ENCODE peak calls at places on chromosomes 13 and 19, in seven cellular contexts. U is PC-9; Y is transverse colon; O is gastrocnemius medialis; H is heart left ventricle; L is CD4-positive, alpha-beta memory T cell; W is A673. F is an unnamed sample.

GRCh38 chr19:2048104-2048958 is 2.7 kb downstream of the MKNK2 start:
- DNase-seq in H (no peak), L (no peak), U (no peak), W (no peak), O (peak; percentile 41), Y (no peak), F (no peak)

GRCh38 chr19:44582581-44583265 is 30.6 kb upstream of the IGSF23 start:
- DNase-seq in L (no peak), H (no peak), O (no peak), W (peak; percentile 66), U (no peak), Y (peak; percentile 55), F (peak; percentile 41)

GRCh38 chr19:50500060-50500752 is 10.8 kb downstream of the JOSD2 start:
- DNase-seq in Y (no peak), U (no peak), W (no peak), H (peak; percentile 92), L (no peak), O (peak; percentile 94), F (no peak)

GRCh38 chr13:106468207-106468606 is 67.3 kb downstream of the EFNB2 start:
- DNase-seq in H (peak; percentile 58), O (no peak), Y (no peak), L (no peak), U (no peak), W (no peak), F (no peak)

GRCh38 chr13:44573071-44573470 is 3.1 kb downstream of the TSC22D1 start:
- DNase-seq in U (no peak), O (no peak), H (no peak), L (no peak), W (no peak), Y (no peak), F (no peak)

GRCh38 chr13:66349945-66350344 is 880.2 kb downstream of the PCDH9 start:
- DNase-seq in L (no peak), O (no peak), Y (no peak), W (no peak), H (no peak), U (no peak), F (no peak)

GRCh38 chr19:29781582-29782580 is 29.9 kb upstream of the CCNE1 start:
- DNase-seq in L (no peak), H (no peak), U (no peak), O (no peak), Y (no peak), W (no peak), F (no peak)

GRCh38 chr19:29491491-29491890 is 34.3 kb upstream of the VSTM2B start:
- DNase-seq in W (no peak), Y (no peak), H (no peak), O (no peak), U (no peak), L (no peak), F (no peak)

GRCh38 chr13:110187501-110188161 is 119.3 kb downstream of the COL4A1 start:
- DNase-seq in W (peak; percentile 61), O (no peak), L (no peak), Y (no peak), U (peak; percentile 42), H (peak; percentile 74), F (peak; percentile 96)

GRCh38 chr13:65336916-65337315 is 1893.2 kb downstream of the PCDH9 start:
- DNase-seq in L (no peak), Y (no peak), O (no peak), U (no peak), W (peak; percentile 14), H (no peak), F (no peak)

GRCh38 chr13:42883771-42884170 is 102.4 kb downstream of the FAM216B start:
- DNase-seq in U (no peak), L (no peak), Y (peak; percentile 43), W (no peak), H (no peak), O (peak; percentile 22), F (peak; percentile 76)

GRCh38 chr13:26037302-26037701 is 14.5 kb downstream of the SHISA2 start:
- DNase-seq in U (no peak), Y (no peak), W (peak; percentile 60), L (no peak), H (no peak), O (no peak), F (peak; percentile 43)

GRCh38 chr13:45933203-45934014 is 81.9 kb upstream of the SIAH3 start:
- DNase-seq in O (no peak), Y (no peak), H (no peak), L (no peak), U (no peak), W (no peak), F (no peak)

GRCh38 chr19:7529246-7529600 is 6.3 kb upstream of the PNPLA6 start:
- DNase-seq in U (no peak), L (no peak), H (no peak), W (no peak), Y (no peak), O (no peak), F (no peak)

GRCh38 chr13:111964411-111965035 is 102.4 kb upstream of the SOX1 start:
- DNase-seq in O (no peak), W (no peak), H (no peak), Y (no peak), L (no peak), U (no peak), F (no peak)

GRCh38 chr13:98307744-98308524 is 130.9 kb upstream of the RNF113B start:
- DNase-seq in L (no peak), H (no peak), Y (no peak), O (no peak), U (no peak), W (no peak), F (peak; percentile 68)

GRCh38 chr19:45391346-45391745 is 13.5 kb downstream of the PPP1R13L start:
- DNase-seq in U (no peak), H (no peak), Y (no peak), W (peak; percentile 49), O (no peak), L (no peak), F (peak; percentile 46)

GRCh38 chr19:47518854-47519253 is 4.0 kb upstream of the NAPA start:
- DNase-seq in L (no peak), O (no peak), W (no peak), H (no peak), Y (no peak), U (no peak), F (no peak)

GRCh38 chr13:51146667-51147066 is 35.6 kb upstream of the C13orf42 start:
- DNase-seq in H (no peak), L (no peak), Y (no peak), W (no peak), U (no peak), O (no peak), F (no peak)

GRCh38 chr13:51148952-51149573 is 38.0 kb upstream of the C13orf42 start:
- DNase-seq in Y (peak; percentile 11), W (peak; percentile 90), L (no peak), H (no peak), O (no peak), U (peak; percentile 42), F (peak; percentile 82)

GRCh38 chr13:51151463-51151862 is 40.4 kb upstream of the C13orf42 start:
- DNase-seq in L (no peak), W (no peak), O (no peak), H (no peak), Y (no peak), U (no peak), F (no peak)

GRCh38 chr13:51148223-51148951 is 37.3 kb upstream of the C13orf42 start:
- DNase-seq in W (peak; percentile 97), L (no peak), H (no peak), Y (no peak), O (no peak), U (no peak), F (no peak)

GRCh38 chr13:51147732-51148131 is 36.7 kb upstream of the C13orf42 start:
- DNase-seq in O (no peak), U (no peak), Y (no peak), W (no peak), L (no peak), H (no peak), F (no peak)
- H3K9me3 ChIP-seq in O (no peaks in the 10 kb centered on the region), U (no peaks in the 10 kb centered on the region), Y (no peaks in the 10 kb centered on the region), W (no peaks in the 10 kb centered on the region), L (no peaks in the 10 kb centered on the region), H (peaks cover 7% of the 10 kb centered on the region), F (no peaks in the 10 kb centered on the region)

GRCh38 chr19:38597075-38597474 is 20.7 kb downstream of the MAP4K1 start:
- DNase-seq in O (no peak), U (no peak), W (no peak), H (no peak), L (no peak), Y (no peak), F (no peak)
- H3K4me3 ChIP-seq in O (no peak overlapping the region), U (no peak overlapping the region), W (no peak overlapping the region), H (no peak overlapping the region), L (no peak overlapping the region), Y (no peak overlapping the region), F (no peak overlapping the region)

GRCh38 chr19:42287017-42287825 is 14.7 kb upstream of the PRR19 start:
- DNase-seq in O (no peak), W (no peak), L (no peak), Y (no peak), H (no peak), U (no peak), F (no peak)

GRCh38 chr19:42286349-42287016 is 15.4 kb upstream of the PRR19 start:
- DNase-seq in U (no peak), W (peak; percentile 62), H (peak; percentile 71), Y (no peak), L (no peak), O (no peak), F (peak; percentile 61)

GRCh38 chr19:42288411-42288810 is 13.5 kb upstream of the PRR19 start:
- DNase-seq in U (no peak), L (no peak), O (no peak), Y (no peak), W (no peak), H (no peak), F (no peak)

GRCh38 chr19:42288881-42289555 is 12.9 kb upstream of the PRR19 start:
- DNase-seq in O (no peak), H (no peak), L (no peak), W (no peak), U (no peak), Y (no peak), F (no peak)

GRCh38 chr19:42287826-42288107 is 14.2 kb upstream of the PRR19 start:
- DNase-seq in H (no peak), L (no peak), U (no peak), O (no peak), W (no peak), Y (no peak), F (no peak)
- H3K4me1 ChIP-seq in H (peaks cover 34% of the 10 kb centered on the region), L (peaks cover 31% of the 10 kb centered on the region), U (peaks cover 15% of the 10 kb centered on the region), O (peaks cover 28% of the 10 kb centered on the region), W (peaks cover 25% of the 10 kb centered on the region), Y (peaks cover 34% of the 10 kb centered on the region), F (peaks cover 13% of the 10 kb centered on the region)

DNA sequence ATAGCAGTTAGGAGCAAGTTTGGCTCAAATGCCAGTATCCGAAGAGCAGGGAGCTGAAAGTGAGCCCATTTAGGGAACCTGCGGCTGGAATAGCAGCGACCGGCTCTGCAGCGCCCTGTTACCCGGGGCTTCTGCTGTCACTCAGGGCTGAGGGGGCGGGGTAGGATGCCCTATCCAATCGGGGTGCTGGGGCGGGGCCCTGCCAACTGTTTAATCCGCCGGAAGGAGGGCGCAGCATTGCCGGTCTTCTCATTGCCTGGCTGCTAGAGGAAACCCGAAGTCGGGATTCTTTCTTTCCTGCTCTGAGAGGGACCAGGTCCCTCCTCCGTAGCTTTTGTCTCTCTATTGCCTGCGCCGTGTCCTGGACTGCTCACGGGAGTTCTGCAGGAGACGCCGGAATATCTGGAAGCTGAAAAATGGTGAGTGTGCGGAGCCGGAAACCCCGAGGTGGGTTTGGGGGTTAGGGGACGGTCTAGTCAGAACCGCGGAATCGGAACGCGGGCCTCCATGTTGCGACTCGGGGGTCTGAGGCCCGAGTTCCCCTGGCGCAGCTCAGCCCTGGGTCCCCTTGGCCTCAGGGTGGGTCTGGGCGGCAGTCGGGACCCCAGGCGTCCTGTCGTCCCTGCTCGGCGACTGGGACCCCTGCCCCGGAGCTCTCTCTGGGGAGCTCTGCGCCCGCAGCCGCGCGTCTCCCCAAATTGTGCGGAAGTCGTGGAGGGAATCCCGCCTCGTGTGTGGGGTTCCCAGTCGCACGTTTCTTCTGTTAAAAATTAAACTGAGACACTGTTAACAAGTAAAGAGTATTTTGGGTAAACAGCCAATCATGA is 22.8 kb downstream of the ZNF763 start:
- DNase-seq in H (peak; percentile 97), W (peak; percentile 98), U (peak; percentile 82), O (peak; percentile 96), L (peak; percentile 85), Y (peak; percentile 97), F (peak; percentile 99)
- H3K9me3 ChIP-seq in H (peaks cover 6% of the 10 kb centered on the region), W (peaks cover 2% of the 10 kb centered on the region), U (no peaks in the 10 kb centered on the region), O (no peaks in the 10 kb centered on the region), L (no peaks in the 10 kb centered on the region), Y (no peaks in the 10 kb centered on the region), F (no peaks in the 10 kb centered on the region)

F was measured in cardiac muscle cell.